ENCODE peak calls at places on chromosomes 2 and 18, in five cellular contexts. X is IMR-90, I is T-helper 9 cell, V is ureter, S is tibial nerve. A is an unnamed sample.

GRCh38 chr18:45793295-45793965 is 32.0 kb upstream of the SIGLEC15 start:
- DNase-seq in S (no peak), V (no peak), I (no peak), X (peak), A (peak)

GRCh38 chr2:160271166-160272086 is 71.4 kb upstream of the ITGB6 start:
- DNase-seq in V (no peak), I (no peak), S (no peak), X (no peak), A (no peak)

GRCh38 chr2:3168230-3168891 is 209.3 kb downstream of the EIPR1 start:
- DNase-seq in V (no peak), S (no peak), I (no peak), X (peak), A (peak)

GRCh38 chr2:1538663-1539062 is 125.4 kb downstream of the TPO start:
- DNase-seq in I (no peak), X (peak), S (no peak), V (no peak), A (peak)

GRCh38 chr2:200479617-200480292 is 30.1 kb downstream of the KCTD18 start:
- DNase-seq in X (peak), I (no peak), S (no peak), V (no peak), A (peak)

GRCh38 chr2:11998218-11998617 is 251.8 kb downstream of the LPIN1 start:
- DNase-seq in I (no peak), S (no peak), X (peak), V (no peak), A (no peak)

GRCh38 chr2:69013837-69014796 is 1.1 kb downstream of the ANTXR1 start:
- DNase-seq in S (no peak), X (peak), V (no peak), I (no peak), A (peak)

GRCh38 chr18:28875059-28875458 is 698.1 kb upstream of the CDH2 start:
- DNase-seq in V (no peak), X (no peak), I (no peak), S (no peak), A (no peak)

GRCh38 chr18:10312316-10313015 is 142.0 kb upstream of the APCDD1 start:
- DNase-seq in S (no peak), V (no peak), I (no peak), X (no peak), A (peak)

GRCh38 chr2:18742382-18742781 is 153.0 kb upstream of the NT5C1B start:
- DNase-seq in S (no peak), V (no peak), I (no peak), X (no peak), A (no peak)

GRCh38 chr2:96816836-96817702 is 1.0 kb downstream of the CNNM3 start:
- DNase-seq in V (no peak), I (no peak), S (no peak), X (peak), A (peak)

GRCh38 chr2:109513749-109514588 is 99.8 kb downstream of the SEPTIN10 start:
- DNase-seq in X (peak), S (no peak), I (no peak), V (peak), A (peak)

GRCh38 chr2:40218679-40219078 is 233.2 kb downstream of the SLC8A1 start:
- DNase-seq in V (peak), X (no peak), S (no peak), I (no peak), A (peak)

A was measured in fibroblast of mammary gland.